ENCODE peak calls at places on chromosomes 3 and 15, in eight cellular contexts. E is effector memory CD4-positive, alpha-beta T cell; L is heart left ventricle; Y is WERI-Rb-1; H is left ventricle myocardium inferior; F is colonic mucosa; N is brain microvascular endothelial cell; O is CD8-positive, alpha-beta memory T cell. W is an unnamed sample.

GRCh38 chr15:52441846-52442245 is 86.8 kb downstream of the MYO5A start:
- DNase-seq in E (no peak), L (no peak), Y (no peak), H (no peak), F (no peak), N (no peak), O (no peak), W (no peak)

GRCh38 chr3:72591522-72592421 is 256.5 kb downstream of the SHQ1 start:
- DNase-seq in E (no peak), L (peak; percentile 33), Y (no peak), H (peak; percentile 20), F (peak; percentile 30), N (peak; percentile 39), O (no peak), W (peak; percentile 88)

GRCh38 chr15:26891448-26891881 is 24.6 kb downstream of the GABRA5 start:
- DNase-seq in E (no peak), L (peak; percentile 54), Y (peak; percentile 88), H (peak; percentile 47), F (peak; percentile 50), N (peak; percentile 49), O (no peak), W (no peak)

GRCh38 chr3:63067999-63068645 is 192.9 kb upstream of the CADPS start:
- DNase-seq in E (no peak), L (no peak), Y (no peak), H (no peak), F (peak; percentile 38), N (peak; percentile 31), O (no peak), W (no peak)

GRCh38 chr3:124878561-124879394 is 8.4 kb downstream of the ITGB5 start:
- DNase-seq in E (no peak), L (peak; percentile 52), Y (no peak), H (no peak), F (peak; percentile 29), N (peak; percentile 91), O (no peak), W (peak; percentile 75)

GRCh38 chr3:81434171-81434570 is 327.3 kb downstream of the GBE1 start:
- DNase-seq in E (no peak), L (no peak), Y (no peak), H (no peak), F (no peak), N (no peak), O (no peak), W (no peak)

GRCh38 chr3:20225769-20226168 is 39.8 kb upstream of the SGO1 start:
- DNase-seq in E (no peak), L (no peak), Y (no peak), H (no peak), F (no peak), N (peak; percentile 28), O (no peak), W (no peak)

GRCh38 chr3:37599186-37599585 is 262.5 kb upstream of the CTDSPL start:
- DNase-seq in E (no peak), L (peak; percentile 58), Y (no peak), H (peak; percentile 64), F (no peak), N (no peak), O (no peak), W (peak; percentile 69)

DNA sequence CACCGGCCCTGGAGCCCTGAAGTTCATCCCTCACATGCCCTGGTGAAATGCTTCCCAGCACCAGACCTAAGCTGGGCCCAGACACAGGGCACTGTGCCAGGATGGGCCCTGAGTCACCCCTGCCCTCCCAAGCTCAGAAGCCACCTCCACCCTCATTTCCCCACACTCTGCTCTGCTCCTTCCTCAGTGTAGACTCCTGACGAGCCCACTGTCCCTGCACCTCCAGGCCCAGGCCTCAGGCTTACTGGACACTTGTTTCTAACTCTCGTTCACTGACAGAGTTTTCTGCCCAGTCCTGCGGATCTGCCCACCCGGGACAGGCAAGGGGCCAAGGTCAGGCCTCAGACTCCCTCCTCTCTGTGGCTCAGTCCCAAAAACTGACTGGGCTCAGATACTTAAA is 112.6 kb upstream of the RNF7 start:
- DNase-seq in E (no peak), L (no peak), Y (no peak), H (no peak), F (no peak), N (no peak), O (no peak), W (no peak)
- H3K27ac ChIP-seq in E (no peak overlapping the region), L (no peak overlapping the region), Y (no peak overlapping the region), H (no peak overlapping the region), F (no peak overlapping the region), N (no peak overlapping the region), O (no peak overlapping the region), W (no peak overlapping the region)

DNA sequence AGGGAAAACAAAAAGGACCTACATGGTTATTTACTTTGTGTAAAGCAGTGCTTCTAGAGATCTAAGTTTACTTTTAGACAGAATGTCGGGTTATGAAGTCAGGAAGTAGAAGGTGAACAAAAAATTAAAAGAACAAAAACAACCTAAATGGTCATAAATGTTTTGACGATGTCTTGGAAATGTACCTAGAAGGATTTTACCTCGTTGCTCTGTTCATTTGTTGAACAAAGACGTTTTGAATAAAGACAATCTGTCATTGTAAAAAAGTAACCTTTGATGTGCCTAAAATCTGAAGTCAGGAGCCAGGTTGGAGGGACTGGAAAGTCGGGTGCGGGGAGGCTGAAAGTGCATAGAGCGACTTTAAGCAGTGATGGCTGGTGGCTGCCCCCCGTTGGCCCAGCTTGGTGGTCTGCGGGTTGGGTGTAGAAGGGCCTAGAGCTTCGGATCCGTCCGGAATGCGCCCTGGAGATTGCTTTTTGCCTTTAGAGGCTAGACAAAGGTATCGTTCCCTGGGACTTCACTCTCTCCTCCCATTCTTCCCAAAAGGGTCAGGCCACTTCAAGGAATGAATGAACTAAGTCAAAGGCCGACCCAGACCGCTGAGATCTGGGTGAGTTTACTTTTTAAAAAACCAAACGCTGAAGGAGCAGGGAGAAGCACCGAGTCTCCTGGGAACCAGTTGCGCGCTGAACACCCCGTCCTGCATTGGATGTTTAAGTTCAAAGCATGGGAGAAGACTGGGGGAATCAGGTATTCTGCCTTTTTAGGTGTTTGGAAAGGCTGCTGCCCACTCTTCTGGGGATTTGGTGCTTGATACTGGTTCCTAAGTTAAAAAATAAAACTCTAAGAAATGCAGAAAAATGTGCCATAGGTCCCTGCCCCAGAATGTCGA is 2.2 kb downstream of the SOX14 start:
- DNase-seq in E (no peak), L (no peak), Y (no peak), H (no peak), F (no peak), N (no peak), O (no peak), W (no peak)
- H3K4me3 ChIP-seq in E (no peak overlapping the region), L (no peak overlapping the region), Y (no peak overlapping the region), H (no peak overlapping the region), F (no peak overlapping the region), N (no peak overlapping the region), O (no peak overlapping the region), W (no peak overlapping the region)

DNA sequence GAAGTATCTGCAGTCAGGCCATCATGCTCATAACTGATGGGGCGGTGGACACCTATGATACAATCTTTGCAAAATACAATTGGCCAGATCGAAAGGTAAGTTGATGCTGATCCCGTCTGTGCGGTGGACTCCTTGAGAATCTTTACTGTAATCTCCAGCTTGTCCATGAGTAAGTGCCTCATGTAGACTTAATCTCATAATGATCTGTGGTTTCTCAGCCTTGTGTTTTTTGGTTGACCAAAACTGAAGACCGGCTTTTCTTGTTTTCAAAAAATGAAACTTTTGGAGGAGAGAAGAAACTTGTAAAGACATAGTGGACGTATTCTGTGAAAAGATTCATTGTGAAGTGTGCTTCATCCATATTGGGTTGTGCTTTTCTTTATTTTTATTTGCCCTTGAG is 285.7 kb downstream of the LRTM1 start:
- DNase-seq in E (no peak), L (no peak), Y (no peak), H (no peak), F (no peak), N (no peak), O (no peak), W (no peak)
- H3K27ac ChIP-seq in E (no peak overlapping the region), L (no peak overlapping the region), Y (no peak overlapping the region), H (no peak overlapping the region), F (no peak overlapping the region), N (no peak overlapping the region), O (no peak overlapping the region), W (no peak overlapping the region)

DNA sequence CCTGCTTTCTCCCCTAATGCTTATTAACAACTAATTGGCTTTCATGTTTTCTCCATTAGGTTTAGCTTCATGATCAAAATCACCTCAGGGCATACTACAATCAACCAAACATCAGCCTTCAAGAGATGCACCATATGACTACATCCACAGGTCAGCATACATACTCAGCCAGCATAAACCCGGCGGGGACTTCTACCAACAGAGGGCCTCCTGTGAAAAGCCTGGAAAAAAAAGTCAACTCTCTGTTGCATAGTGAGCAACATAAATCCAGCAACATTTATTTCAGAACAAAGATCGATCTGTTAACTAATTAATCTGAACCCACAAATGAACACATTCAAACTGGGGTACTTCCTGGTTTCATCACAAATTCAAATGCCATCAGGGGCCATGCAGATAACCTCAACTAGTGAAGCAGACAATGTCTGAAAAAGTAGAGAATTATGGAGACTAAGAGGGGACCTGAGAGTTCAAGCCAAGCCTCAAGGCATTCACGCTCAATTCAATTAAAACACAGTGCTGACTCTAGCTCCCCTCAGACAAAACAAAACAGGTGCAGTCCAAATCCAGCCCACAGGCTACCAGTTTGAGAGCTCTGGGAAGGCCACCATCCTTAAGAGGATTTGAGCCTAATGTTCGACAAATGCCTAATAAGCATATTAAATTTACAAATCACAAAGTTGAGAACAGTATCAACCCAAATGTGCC is 124.5 kb downstream of the MAGI1 start:
- DNase-seq in E (no peak), L (no peak), Y (no peak), H (no peak), F (no peak), N (no peak), O (no peak), W (no peak)
- H3K4me3 ChIP-seq in E (no peak overlapping the region), L (no peak overlapping the region), Y (no peak overlapping the region), H (no peak overlapping the region), F (no peak overlapping the region), N (no peak overlapping the region), O (no peak overlapping the region), W (no peak overlapping the region)

GRCh38 chr3:184229424-184230080 is at the start of gene VWA5B2:
- DNase-seq in E (peak; percentile 57), L (peak; percentile 59), Y (peak; percentile 81), H (peak; percentile 50), F (peak; percentile 30), N (no peak), O (peak; percentile 75), W (peak; percentile 88)
- H3K27ac ChIP-seq in E (no peak within 1 kb of the TSS), L (no peak within 1 kb of the TSS), Y (no peak within 1 kb of the TSS), H (no peak within 1 kb of the TSS), F (no peak within 1 kb of the TSS), N (no peak within 1 kb of the TSS), O (no peak within 1 kb of the TSS), W (no peak within 1 kb of the TSS)

GRCh38 chr3:129441215-129441614 is 1.2 kb downstream of the IFT122 start:
- DNase-seq in E (no peak), L (no peak), Y (no peak), H (no peak), F (no peak), N (no peak), O (peak; percentile 14), W (no peak)
- H3K4me3 ChIP-seq in E (peak overlapping the region; percentile 64), L (peak overlapping the region; percentile 89), Y (peak overlapping the region; percentile 99), H (peak overlapping the region; percentile 88), F (peak overlapping the region; percentile 78), N (peak overlapping the region; percentile 97), O (peak overlapping the region; percentile 72), W (peak overlapping the region; percentile 57)